ENCODE peak calls at places on chromosomes 4 and X, in eight cellular contexts. O is mucosa of descending colon, A is AG04450, I is GM10248, L is breast epithelium, H is dorsolateral prefrontal cortex, K is osteoblast, B is lower lobe of right lung. X is an unnamed sample.

GRCh38 chr4:7154351-7154981 is 37.9 kb upstream of the SORCS2 start:
- DNase-seq in H (no peak), K (peak), O (no peak), I (no peak), B (peak), A (no peak), L (no peak), X (no peak)

GRCh38 chr4:121771869-121772268 is 6.9 kb upstream of the SMIM43 start:
- DNase-seq in K (no peak), L (no peak), A (no peak), H (no peak), I (no peak), B (no peak), O (no peak), X (no peak)

GRCh38 chr4:120007171-120007894 is 59.3 kb downstream of the MAD2L1 start:
- DNase-seq in K (no peak), L (no peak), A (peak), H (no peak), B (no peak), I (no peak), O (no peak), X (peak)

GRCh38 chr4:7710576-7711329 is 228.9 kb downstream of the AFAP1 start:
- DNase-seq in K (no peak), O (no peak), H (no peak), I (no peak), L (no peak), B (no peak), A (no peak), X (no peak)

GRCh38 chrX:149151805-149152757 is 353.0 kb downstream of the IDS start:
- DNase-seq in H (no peak), K (peak), O (no peak), L (peak), I (no peak), A (no peak), B (no peak), X (peak)

GRCh38 chrX:13899607-13900006 is 82.7 kb upstream of the GPM6B start:
- DNase-seq in I (no peak), A (peak), L (peak), O (no peak), H (no peak), K (no peak), B (no peak), X (peak)

GRCh38 chr4:112509243-112510190 is 6.5 kb downstream of the NEUROG2 start:
- DNase-seq in H (no peak), I (no peak), A (no peak), L (no peak), O (no peak), B (no peak), K (no peak), X (no peak)

GRCh38 chrX:70525733-70526132 is 81.1 kb downstream of the DLG3 start:
- DNase-seq in O (peak), I (no peak), B (peak), K (no peak), H (no peak), A (no peak), L (no peak), X (no peak)

GRCh38 chr4:4323705-4324534 is 33.9 kb downstream of the ZBTB49 start:
- DNase-seq in L (no peak), B (no peak), I (no peak), K (no peak), A (no peak), O (no peak), H (no peak), X (peak)

GRCh38 chr4:41533685-41534084 is 4.3 kb upstream of the LIMCH1 start:
- DNase-seq in O (no peak), B (no peak), L (no peak), H (no peak), K (no peak), A (no peak), I (no peak), X (no peak)

GRCh38 chrX:3599787-3600465 is 113.5 kb downstream of the PRKX start:
- DNase-seq in B (no peak), K (peak), O (no peak), H (no peak), I (no peak), A (no peak), L (no peak), X (peak)

GRCh38 chr4:76691767-76692689 is 205.9 kb downstream of the SOWAHB start:
- DNase-seq in A (no peak), L (no peak), B (no peak), H (no peak), O (no peak), I (no peak), K (no peak), X (no peak)

GRCh38 chrX:44101300-44101699 is 128.1 kb upstream of the NDP start:
- DNase-seq in O (no peak), A (no peak), B (no peak), H (no peak), I (no peak), L (no peak), K (no peak), X (peak)

GRCh38 chrX:134936542-134936941 is 54.2 kb upstream of the SMIM10 start:
- DNase-seq in I (no peak), B (no peak), K (no peak), H (no peak), O (no peak), A (peak), L (no peak), X (peak)

GRCh38 chrX:120464409-120464808 is 4.7 kb downstream of the LAMP2 start:
- DNase-seq in O (no peak), H (no peak), L (no peak), I (no peak), A (no peak), B (no peak), K (no peak), X (no peak)

GRCh38 chr4:41331224-41331623 is 74.5 kb downstream of the UCHL1 start:
- DNase-seq in H (no peak), B (no peak), K (no peak), L (no peak), I (no peak), O (no peak), A (no peak), X (no peak)

GRCh38 chr4:23805381-23805780 is 84.5 kb downstream of the PPARGC1A start:
- DNase-seq in I (no peak), L (no peak), O (no peak), A (no peak), B (no peak), H (no peak), K (no peak), X (peak)

GRCh38 chrX:13938053-13938765 is 91.5 kb downstream of the GEMIN8 start:
- DNase-seq in A (no peak), O (peak), L (peak), I (peak), K (no peak), B (peak), H (peak), X (peak)

GRCh38 chr4:3413675-3414420 is 27.9 kb upstream of the HGFAC start:
- DNase-seq in B (peak), L (no peak), A (no peak), O (no peak), H (peak), I (no peak), K (peak), X (no peak)

GRCh38 chr4:76589402-76589801 is 154.4 kb downstream of the SHROOM3 start:
- DNase-seq in L (no peak), B (no peak), I (no peak), A (no peak), H (no peak), O (peak), K (peak), X (peak)

GRCh38 chr4:150818661-150819060 is 196.4 kb downstream of the LRBA start:
- DNase-seq in L (no peak), B (no peak), I (no peak), O (no peak), K (no peak), A (peak), H (no peak), X (peak)

GRCh38 chr4:16290681-16291420 is 64.6 kb upstream of the TAPT1 start:
- DNase-seq in K (no peak), O (no peak), H (no peak), A (no peak), L (no peak), B (no peak), I (no peak), X (no peak)

GRCh38 chrX:20641954-20642353 is 375.2 kb upstream of the RPS6KA3 start:
- DNase-seq in K (no peak), A (no peak), H (no peak), L (no peak), I (no peak), O (no peak), B (no peak), X (no peak)

GRCh38 chr4:8348071-8348470 is 78.5 kb downstream of the HTRA3 start:
- DNase-seq in O (no peak), L (no peak), I (no peak), A (no peak), K (peak), H (no peak), B (no peak), X (no peak)

GRCh38 chr4:52038109-52038912 is at the start of gene SGCB:
- DNase-seq in I (peak), A (no peak), O (peak), L (peak), H (peak), K (peak), B (peak), X (peak)

GRCh38 chr4:8070751-8071718 is 87.6 kb downstream of the ABLIM2 start:
- DNase-seq in I (no peak), O (peak), H (peak), K (no peak), L (no peak), A (no peak), B (peak), X (no peak)

GRCh38 chr4:42302348-42302747 is 94.9 kb upstream of the SHISA3 start:
- DNase-seq in A (no peak), K (no peak), O (no peak), B (no peak), I (no peak), H (peak), L (no peak), X (peak)

GRCh38 chr4:159227378-159227777 is 124.5 kb downstream of the RAPGEF2 start:
- DNase-seq in K (no peak), L (no peak), O (no peak), I (no peak), H (no peak), A (no peak), B (no peak), X (no peak)

GRCh38 chr4:70586841-70587240 is 5.2 kb upstream of the AMBN start:
- DNase-seq in B (no peak), H (no peak), K (no peak), L (no peak), O (no peak), A (no peak), I (no peak), X (no peak)

GRCh38 chr4:71732706-71733105 is 51.2 kb downstream of the GC start:
- DNase-seq in B (no peak), H (no peak), K (no peak), A (peak), L (no peak), I (no peak), O (no peak), X (peak)

GRCh38 chr4:7160951-7161440 is 31.3 kb upstream of the SORCS2 start:
- DNase-seq in A (no peak), I (no peak), L (no peak), B (no peak), O (no peak), H (peak), K (peak), X (no peak)

GRCh38 chrX:153968754-153969124 is 2.9 kb downstream of the HCFC1 start:
- DNase-seq in K (no peak), L (no peak), O (no peak), A (no peak), I (no peak), H (no peak), B (no peak), X (no peak)

GRCh38 chr4:99845708-99846469 is 29.3 kb downstream of the DAPP1 start:
- DNase-seq in I (no peak), L (no peak), A (no peak), K (no peak), H (no peak), O (no peak), B (no peak), X (no peak)

GRCh38 chrX:71533514-71533849 is 578 bp downstream of the OGT start:
- DNase-seq in I (no peak), H (no peak), K (no peak), A (no peak), O (peak), L (no peak), B (no peak), X (no peak)

GRCh38 chr4:13982008-13982407 is 354.5 kb upstream of the BOD1L1 start:
- DNase-seq in I (no peak), K (no peak), H (no peak), A (no peak), B (no peak), O (no peak), L (no peak), X (no peak)

GRCh38 chr4:13984996-13985780 is 357.7 kb upstream of the BOD1L1 start:
- DNase-seq in B (no peak), O (no peak), H (no peak), A (no peak), L (no peak), K (peak), I (no peak), X (peak)

GRCh38 chr4:13985824-13986223 is 358.3 kb upstream of the BOD1L1 start:
- DNase-seq in B (no peak), O (no peak), H (no peak), L (no peak), K (no peak), A (no peak), I (no peak), X (peak)

GRCh38 chr4:13980317-13980716 is 352.8 kb upstream of the BOD1L1 start:
- DNase-seq in K (peak), L (no peak), I (no peak), B (no peak), A (peak), O (no peak), H (no peak), X (peak)

DNA sequence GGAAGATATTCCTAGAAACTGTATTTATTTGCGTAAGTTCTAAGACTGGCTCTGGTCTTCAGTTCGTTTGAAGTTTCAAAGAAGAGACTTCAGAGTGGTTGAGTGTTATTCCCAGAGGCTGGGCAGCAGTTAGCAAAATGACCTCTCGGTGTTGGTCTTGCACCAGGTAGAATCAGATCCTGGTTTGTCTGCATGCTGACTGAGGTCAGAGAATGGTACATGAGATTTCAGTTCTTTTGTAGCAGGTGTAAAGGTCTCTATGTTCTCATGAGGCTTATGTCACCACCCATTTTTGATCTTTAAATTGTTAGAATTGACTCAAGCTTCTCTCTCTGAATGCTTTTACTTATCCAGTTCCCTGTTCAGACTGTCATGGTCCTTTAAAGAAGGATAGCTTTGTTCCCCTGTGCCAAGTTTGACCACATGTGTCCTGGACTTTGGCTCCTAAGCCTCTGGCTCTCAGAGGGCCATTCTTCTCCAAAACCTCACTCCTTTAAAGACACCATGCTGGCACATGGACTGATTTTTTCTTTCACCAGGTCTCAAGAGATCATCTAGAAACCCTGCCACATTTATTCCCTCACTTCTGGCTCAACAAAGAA is 355.8 kb upstream of the BOD1L1 start:
- DNase-seq in H (no peak), K (no peak), B (no peak), I (no peak), A (no peak), L (no peak), O (no peak), X (no peak)
- TF ChIP-seq CTCF in H (no peak), K (no peak), B (no peak), I (no peak), A (no peak), L (no peak), O (no peak), X (no peak)

GRCh38 chrX:10542549-10542948 is 77.8 kb downstream of the MID1 start:
- DNase-seq in B (no peak), I (no peak), K (no peak), L (no peak), O (no peak), H (no peak), A (no peak), X (no peak)
- TF ChIP-seq CTCF in B (no peak), I (no peak), K (no peak), L (no peak), O (no peak), H (no peak), A (no peak), X (no peak)

DNA sequence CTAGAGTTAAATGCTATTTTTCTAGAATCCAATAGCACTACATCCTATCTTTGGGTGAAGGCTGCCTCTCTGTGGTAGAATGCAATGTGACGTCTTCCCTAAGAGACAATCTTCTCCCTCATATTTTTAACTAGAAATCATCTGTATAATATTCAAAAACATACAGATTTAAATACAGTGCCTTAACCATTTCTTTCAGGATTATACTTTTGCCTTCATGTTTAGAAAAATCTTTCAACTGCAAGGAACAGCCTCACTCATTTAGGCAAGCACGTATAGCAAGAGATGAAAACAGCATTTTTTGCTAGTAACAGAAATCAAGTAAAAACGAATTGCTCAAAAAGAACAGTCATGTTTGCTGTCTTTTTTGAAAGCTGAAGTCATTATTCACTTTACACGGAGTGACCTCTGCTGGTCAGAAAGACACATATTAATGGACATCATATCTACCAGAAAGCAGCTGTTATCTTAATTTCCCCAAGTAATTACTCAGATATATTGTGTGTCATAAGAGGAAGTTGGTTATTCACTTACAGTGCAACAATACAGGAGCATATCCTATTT is 422.3 kb downstream of the STPG2 start:
- DNase-seq in A (no peak), L (no peak), B (no peak), I (no peak), O (no peak), H (no peak), K (peak), X (peak)
- TF ChIP-seq CTCF in A (no peak), L (peak), B (no peak), I (peak), O (no peak), H (peak), K (no peak), X (peak)

GRCh38 chr4:180449395-180449956 is 1793.7 kb upstream of the TENM3 start:
- DNase-seq in A (no peak), I (peak), K (no peak), H (no peak), O (no peak), L (no peak), B (no peak), X (peak)
- TF ChIP-seq CTCF in A (peak), I (peak), K (no peak), H (peak), O (no peak), L (peak), B (no peak), X (peak)